ENCODE peak calls at places on chromosomes 2 and 18, in ten cellular contexts. Y, M, I, R, W, F, A, N, U and S are unnamed samples.

GRCh38 chr2:48471048-48471474 is 58.9 kb upstream of the STON1 start:
- DNase-seq in Y (peak), M (no peak), I (peak), R (peak), W (no peak), F (peak), A (peak), N (no peak), U (peak), S (no peak)

GRCh38 chr2:101766871-101767739 is 69.6 kb downstream of the MAP4K4 start:
- DNase-seq in Y (peak), M (no peak), I (peak), R (peak), W (no peak), F (peak), A (peak), N (no peak), U (peak), S (no peak)

GRCh38 chr2:204570449-204570848 is 25.2 kb downstream of the PARD3B start:
- DNase-seq in Y (no peak), M (no peak), I (no peak), R (no peak), W (no peak), F (no peak), A (no peak), N (no peak), U (no peak), S (no peak)

GRCh38 chr2:6443424-6443823 is 422.3 kb downstream of the CMPK2 start:
- DNase-seq in Y (no peak), M (no peak), I (no peak), R (no peak), W (no peak), F (no peak), A (peak), N (no peak), U (no peak), S (no peak)

GRCh38 chr2:88811681-88812080 is 120.2 kb downstream of the RPIA start:
- DNase-seq in Y (no peak), M (no peak), I (no peak), R (no peak), W (no peak), F (no peak), A (no peak), N (no peak), U (no peak), S (no peak)

GRCh38 chr2:174796319-174796771 is 32.1 kb upstream of the CHRNA1 start:
- DNase-seq in Y (no peak), M (no peak), I (no peak), R (no peak), W (no peak), F (no peak), A (peak), N (no peak), U (no peak), S (no peak)

GRCh38 chr2:112153501-112153900 is 15.3 kb downstream of the FBLN7 start:
- DNase-seq in Y (no peak), M (no peak), I (no peak), R (no peak), W (no peak), F (no peak), A (no peak), N (peak), U (no peak), S (no peak)

GRCh38 chr2:165582863-165583506 is 113.5 kb downstream of the CSRNP3 start:
- DNase-seq in Y (no peak), M (no peak), I (no peak), R (no peak), W (no peak), F (no peak), A (peak), N (no peak), U (no peak), S (no peak)

GRCh38 chr2:189210250-189211075 is 30.9 kb upstream of the COL5A2 start:
- DNase-seq in Y (peak), M (no peak), I (peak), R (peak), W (peak), F (peak), A (peak), N (peak), U (peak), S (no peak)

GRCh38 chr2:188766086-188766856 is 207.9 kb upstream of the COL3A1 start:
- DNase-seq in Y (peak), M (no peak), I (no peak), R (peak), W (no peak), F (peak), A (peak), N (no peak), U (no peak), S (no peak)

GRCh38 chr2:213847316-213847715 is 563.1 kb downstream of the SPAG16 start:
- DNase-seq in Y (no peak), M (no peak), I (no peak), R (no peak), W (no peak), F (no peak), A (no peak), N (no peak), U (no peak), S (no peak)

GRCh38 chr2:150088538-150088937 is 398.9 kb downstream of the RND3 start:
- DNase-seq in Y (peak), M (no peak), I (peak), R (peak), W (no peak), F (no peak), A (peak), N (no peak), U (no peak), S (no peak)

DNA sequence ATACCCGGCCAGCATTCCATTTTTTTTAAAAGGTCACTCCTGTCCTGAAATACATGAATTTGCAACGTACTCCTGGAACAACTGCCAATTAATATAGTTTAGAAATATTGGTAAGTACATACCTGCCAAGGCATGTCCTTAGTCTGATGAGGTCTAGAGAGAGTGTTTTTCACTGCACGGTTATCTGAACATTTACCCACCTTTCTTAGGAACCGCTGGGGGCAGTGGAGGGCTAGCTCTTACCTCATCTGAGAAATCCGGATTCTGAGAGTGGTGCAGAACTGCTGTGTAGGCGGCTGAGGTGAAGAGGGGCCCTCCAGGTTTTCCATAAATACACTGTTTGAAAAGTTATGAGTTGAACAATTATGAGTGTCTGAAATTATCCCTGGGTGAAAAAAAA is 133.1 kb upstream of the CCDC195 start:
- DNase-seq in Y (no peak), M (no peak), I (peak), R (no peak), W (no peak), F (no peak), A (no peak), N (no peak), U (no peak), S (no peak)
- TF ChIP-seq CTCF in Y (peak), M (no peak), I (peak), R (peak), W (peak), F (no peak), A (peak), N (no peak), U (no peak), S (no peak)

GRCh38 chr18:69900941-69901340 is 46.7 kb downstream of the CD226 start:
- DNase-seq in Y (no peak), M (no peak), I (no peak), R (no peak), W (no peak), F (no peak), A (no peak), N (no peak), U (no peak), S (no peak)
- TF ChIP-seq CTCF in Y (no peak), M (no peak), I (no peak), R (no peak), W (no peak), F (no peak), A (peak), N (no peak), U (peak), S (no peak)

GRCh38 chr2:104077573-104077972 is 776.3 kb upstream of the POU3F3 start:
- DNase-seq in Y (no peak), M (no peak), I (no peak), R (no peak), W (no peak), F (no peak), A (no peak), N (no peak), U (no peak), S (no peak)

DNA sequence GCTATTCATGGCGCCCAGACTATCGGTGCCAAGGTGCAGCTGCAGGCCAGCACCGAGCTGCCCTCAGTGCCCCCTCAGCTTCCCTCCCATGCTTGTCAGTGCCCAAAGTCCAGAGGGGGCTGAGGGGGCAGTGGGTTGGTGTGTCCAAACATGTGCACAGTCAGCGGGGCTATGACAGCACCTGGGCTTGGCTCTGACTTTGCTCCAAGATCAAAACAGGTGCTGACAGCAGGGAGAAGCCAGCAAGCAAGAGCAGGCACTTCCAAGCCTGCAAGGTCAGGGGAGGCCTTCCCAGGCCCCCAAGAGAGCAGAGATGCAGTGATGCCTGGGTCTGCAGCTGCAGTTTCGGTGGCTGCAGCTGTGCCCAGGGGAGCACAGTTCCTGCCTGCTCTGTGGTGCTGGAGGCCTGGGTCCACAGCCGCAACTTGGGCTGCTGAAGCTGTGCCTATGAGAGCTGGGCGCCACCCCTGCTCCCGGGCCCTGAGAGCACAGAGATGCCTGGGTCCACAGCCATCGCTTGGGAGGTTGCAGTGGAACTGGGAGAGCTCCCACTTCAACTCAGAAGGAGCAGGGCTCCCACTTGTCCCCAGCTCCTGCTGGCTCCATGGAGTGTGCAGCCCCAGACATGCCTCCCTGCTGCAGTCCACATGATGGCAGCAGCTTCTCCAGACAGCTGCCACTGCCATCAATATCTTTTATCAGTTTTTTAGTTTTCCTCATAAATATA is 775.3 kb upstream of the POU3F3 start:
- DNase-seq in Y (no peak), M (no peak), I (no peak), R (no peak), W (peak), F (no peak), A (no peak), N (no peak), U (no peak), S (no peak)
- TF ChIP-seq CTCF in Y (no peak), M (no peak), I (no peak), R (no peak), W (no peak), F (no peak), A (no peak), N (no peak), U (no peak), S (no peak)

GRCh38 chr18:29191263-29191662 is 1014.3 kb upstream of the CDH2 start:
- DNase-seq in Y (peak), M (no peak), I (peak), R (peak), W (no peak), F (peak), A (peak), N (no peak), U (peak), S (no peak)
- TF ChIP-seq CTCF in Y (peak), M (no peak), I (peak), R (peak), W (no peak), F (peak), A (peak), N (no peak), U (peak), S (no peak)

GRCh38 chr2:85447222-85447585 is 28.7 kb downstream of the SH2D6 start:
- DNase-seq in Y (no peak), M (no peak), I (no peak), R (no peak), W (no peak), F (no peak), A (no peak), N (no peak), U (no peak), S (no peak)
- TF ChIP-seq CTCF in Y (no peak), M (no peak), I (no peak), R (no peak), W (no peak), F (no peak), A (no peak), N (no peak), U (no peak), S (no peak)